ENCODE peak calls at places on chromosome 5, in eight cellular contexts. X is tibial nerve; A is HTR-8/SVneo; C is activated B cell treated with CpG ODN at 0.5 μM for 24 hours; L is stimulated activated CD4-positive, alpha-beta T cell treated with anti-CD3 and anti-CD28 coated beads, Interleukin-4, amount 100 ng/mL, for 24 hours; S is NCI-H1105; V is tibial artery; O is GM12878. K is an unnamed sample.

GRCh38 chr5:1436036-1436435 is 9.2 kb downstream of the SLC6A3 start:
- DNase-seq in X (no peak), A (no peak), C (no peak), L (no peak), S (no peak), V (peak; percentile 53), O (no peak), K (no peak)

GRCh38 chr5:122076669-122077450 is 1.2 kb downstream of the LOX start:
- DNase-seq in X (peak; percentile 93), A (peak; percentile 69), C (no peak), L (peak; percentile 26), S (peak; percentile 29), V (peak; percentile 91), O (no peak), K (peak; percentile 77)

GRCh38 chr5:158976035-158976434 is 123.7 kb downstream of the EBF1 start:
- DNase-seq in X (no peak), A (no peak), C (no peak), L (no peak), S (no peak), V (no peak), O (no peak), K (no peak)

GRCh38 chr5:40227927-40228326 is 451.8 kb upstream of the PTGER4 start:
- DNase-seq in X (no peak), A (no peak), C (no peak), L (no peak), S (no peak), V (no peak), O (no peak), K (no peak)

GRCh38 chr5:82364497-82364896 is 86.3 kb upstream of the RPS23 start:
- DNase-seq in X (peak; percentile 41), A (peak; percentile 34), C (no peak), L (no peak), S (no peak), V (no peak), O (no peak), K (no peak)

GRCh38 chr5:99275128-99275527 is 346.3 kb upstream of the CHD1 start:
- DNase-seq in X (no peak), A (no peak), C (no peak), L (no peak), S (no peak), V (no peak), O (no peak), K (no peak)

GRCh38 chr5:159100928-159101646 is 1.4 kb upstream of the EBF1 start:
- DNase-seq in X (no peak), A (no peak), C (no peak), L (no peak), S (no peak), V (peak; percentile 70), O (no peak), K (no peak)

GRCh38 chr5:90111354-90112070 is 298.0 kb downstream of the CETN3 start:
- DNase-seq in X (no peak), A (no peak), C (no peak), L (no peak), S (no peak), V (no peak), O (no peak), K (no peak)

GRCh38 chr5:81189875-81190467 is 43.2 kb upstream of the CKMT2 start:
- DNase-seq in X (no peak), A (no peak), C (no peak), L (no peak), S (no peak), V (no peak), O (no peak), K (no peak)

GRCh38 chr5:140116716-140117115 is 2.8 kb downstream of the PURA start:
- DNase-seq in X (no peak), A (no peak), C (no peak), L (no peak), S (no peak), V (no peak), O (no peak), K (no peak)

GRCh38 chr5:68533571-68534051 is 318.1 kb downstream of the PIK3R1 start:
- DNase-seq in X (no peak), A (no peak), C (no peak), L (no peak), S (peak; percentile 77), V (no peak), O (no peak), K (no peak)

GRCh38 chr5:89951876-89952275 is 457.7 kb downstream of the CETN3 start:
- DNase-seq in X (no peak), A (no peak), C (no peak), L (no peak), S (no peak), V (no peak), O (no peak), K (no peak)

GRCh38 chr5:172450861-172451695 is 3.2 kb downstream of the SH3PXD2B start:
- DNase-seq in X (no peak), A (no peak), C (no peak), L (peak; percentile 49), S (no peak), V (peak; percentile 70), O (no peak), K (peak; percentile 47)

GRCh38 chr5:56075361-56075760 is 80.6 kb upstream of the IL6ST start:
- DNase-seq in X (peak; percentile 74), A (no peak), C (no peak), L (no peak), S (no peak), V (peak; percentile 85), O (no peak), K (peak; percentile 60)

GRCh38 chr5:171857537-171857936 is 71.9 kb downstream of the SMIM23 start:
- DNase-seq in X (no peak), A (no peak), C (no peak), L (no peak), S (no peak), V (no peak), O (no peak), K (no peak)

GRCh38 chr5:75265731-75266130 is 29.1 kb upstream of the ANKRD31 start:
- DNase-seq in X (no peak), A (peak; percentile 19), C (no peak), L (no peak), S (no peak), V (no peak), O (no peak), K (no peak)

GRCh38 chr5:134552301-134552700 is 26.8 kb downstream of the JADE2 start:
- DNase-seq in X (no peak), A (no peak), C (no peak), L (no peak), S (no peak), V (peak; percentile 93), O (no peak), K (peak; percentile 75)

GRCh38 chr5:137761020-137761516 is 6.9 kb upstream of the HNRNPA0 start:
- DNase-seq in X (no peak), A (no peak), C (no peak), L (no peak), S (no peak), V (no peak), O (no peak), K (no peak)

GRCh38 chr5:146825033-146825432 is 53.5 kb downstream of the PPP2R2B start:
- DNase-seq in X (no peak), A (no peak), C (no peak), L (no peak), S (no peak), V (no peak), O (no peak), K (no peak)

GRCh38 chr5:95327211-95327610 is 42.3 kb upstream of the MCTP1 start:
- DNase-seq in X (no peak), A (no peak), C (no peak), L (no peak), S (no peak), V (no peak), O (no peak), K (no peak)

GRCh38 chr5:92899611-92900010 is 681.4 kb downstream of the NR2F1-AS1 start:
- DNase-seq in X (no peak), A (no peak), C (no peak), L (no peak), S (no peak), V (no peak), O (no peak), K (no peak)

GRCh38 chr5:140113180-140113698 is 670 bp upstream of the PURA start:
- DNase-seq in X (no peak), A (no peak), C (no peak), L (peak; percentile 10), S (no peak), V (peak; percentile 69), O (no peak), K (peak; percentile 24)

GRCh38 chr5:7146886-7147285 is 249.1 kb upstream of the ADCY2 start:
- DNase-seq in X (no peak), A (no peak), C (no peak), L (no peak), S (no peak), V (no peak), O (no peak), K (no peak)

GRCh38 chr5:125262782-125263181 is 516.3 kb upstream of the ZNF608 start:
- DNase-seq in X (no peak), A (no peak), C (no peak), L (no peak), S (no peak), V (no peak), O (no peak), K (no peak)

K was measured in psoas muscle.